ENCODE peak calls at places on chromosomes 5 and 9, in nine cellular contexts. One of them, this sample, is unnamed.

GRCh38 chr5:25618821-25619220 is 974.0 kb upstream of the CDH10 start:
- DNase-seq in astrocyte of the spinal cord: no peak
- DNase-seq in activated CD4-positive, CD25-positive, alpha-beta regulatory T cell: no peak
- DNase-seq in progenitor cell of endocrine pancreas: no peak
- DNase-seq in fibroblast of pulmonary artery: no peak
- DNase-seq in left ventricle myocardium inferior: no peak
- DNase-seq in kidney glomerular epithelial cell: no peak
- DNase-seq in OCI-LY7: no peak
- DNase-seq in cardiac septum: no peak
- DNase-seq in this sample: no peak

GRCh38 chr9:14466429-14466818 is 152.5 kb upstream of the NFIB start:
- DNase-seq in cardiac septum: no peak
- DNase-seq in OCI-LY7: no peak
- DNase-seq in kidney glomerular epithelial cell: no peak
- DNase-seq in left ventricle myocardium inferior: no peak
- DNase-seq in astrocyte of the spinal cord: no peak
- DNase-seq in fibroblast of pulmonary artery: no peak
- DNase-seq in progenitor cell of endocrine pancreas: no peak
- DNase-seq in activated CD4-positive, CD25-positive, alpha-beta regulatory T cell: no peak
- DNase-seq in this sample: no peak

GRCh38 chr5:169728-170094 is 21.6 kb upstream of the LRRC14B start:
- DNase-seq in activated CD4-positive, CD25-positive, alpha-beta regulatory T cell: no peak
- DNase-seq in OCI-LY7: no peak
- DNase-seq in left ventricle myocardium inferior: no peak
- DNase-seq in kidney glomerular epithelial cell: no peak
- DNase-seq in astrocyte of the spinal cord: no peak
- DNase-seq in fibroblast of pulmonary artery: no peak
- DNase-seq in cardiac septum: peak; percentile 61
- DNase-seq in progenitor cell of endocrine pancreas: no peak
- DNase-seq in this sample: no peak

GRCh38 chr9:19484699-19485098 is 75.9 kb downstream of the ACER2 start:
- DNase-seq in kidney glomerular epithelial cell: no peak
- DNase-seq in activated CD4-positive, CD25-positive, alpha-beta regulatory T cell: no peak
- DNase-seq in OCI-LY7: no peak
- DNase-seq in left ventricle myocardium inferior: no peak
- DNase-seq in progenitor cell of endocrine pancreas: no peak
- DNase-seq in fibroblast of pulmonary artery: no peak
- DNase-seq in astrocyte of the spinal cord: no peak
- DNase-seq in cardiac septum: no peak
- DNase-seq in this sample: no peak

GRCh38 chr9:71003346-71003745 is 118.1 kb downstream of the TRPM3 start:
- DNase-seq in kidney glomerular epithelial cell: no peak
- DNase-seq in activated CD4-positive, CD25-positive, alpha-beta regulatory T cell: no peak
- DNase-seq in left ventricle myocardium inferior: no peak
- DNase-seq in cardiac septum: no peak
- DNase-seq in fibroblast of pulmonary artery: no peak
- DNase-seq in progenitor cell of endocrine pancreas: no peak
- DNase-seq in OCI-LY7: no peak
- DNase-seq in astrocyte of the spinal cord: no peak
- DNase-seq in this sample: no peak

GRCh38 chr5:140547508-140548299 is at the start of gene EIF4EBP3:
- DNase-seq in left ventricle myocardium inferior: peak; percentile 98
- DNase-seq in fibroblast of pulmonary artery: peak; percentile 98
- DNase-seq in progenitor cell of endocrine pancreas: peak; percentile 88
- DNase-seq in kidney glomerular epithelial cell: peak; percentile 82
- DNase-seq in OCI-LY7: peak; percentile 55
- DNase-seq in cardiac septum: peak; percentile 99
- DNase-seq in activated CD4-positive, CD25-positive, alpha-beta regulatory T cell: peak; percentile 76
- DNase-seq in astrocyte of the spinal cord: peak; percentile 95
- DNase-seq in this sample: peak; percentile 93

GRCh38 chr5:168328804-168329203 is 37.4 kb downstream of the WWC1 start:
- DNase-seq in OCI-LY7: peak; percentile 54
- DNase-seq in cardiac septum: no peak
- DNase-seq in astrocyte of the spinal cord: peak; percentile 42
- DNase-seq in fibroblast of pulmonary artery: no peak
- DNase-seq in progenitor cell of endocrine pancreas: peak; percentile 41
- DNase-seq in left ventricle myocardium inferior: no peak
- DNase-seq in kidney glomerular epithelial cell: peak; percentile 70
- DNase-seq in activated CD4-positive, CD25-positive, alpha-beta regulatory T cell: no peak
- DNase-seq in this sample: peak; percentile 66

GRCh38 chr9:87973791-87974292 is 491 bp downstream of the CDK20 start:
- DNase-seq in kidney glomerular epithelial cell: no peak
- DNase-seq in astrocyte of the spinal cord: peak; percentile 3
- DNase-seq in activated CD4-positive, CD25-positive, alpha-beta regulatory T cell: no peak
- DNase-seq in fibroblast of pulmonary artery: no peak
- DNase-seq in left ventricle myocardium inferior: no peak
- DNase-seq in OCI-LY7: no peak
- DNase-seq in cardiac septum: no peak
- DNase-seq in progenitor cell of endocrine pancreas: no peak
- DNase-seq in this sample: no peak

GRCh38 chr9:132546148-132547051 is 36.0 kb upstream of the BARHL1 start:
- DNase-seq in astrocyte of the spinal cord: peak; percentile 9
- DNase-seq in cardiac septum: no peak
- DNase-seq in left ventricle myocardium inferior: peak; percentile 29
- DNase-seq in kidney glomerular epithelial cell: peak; percentile 10
- DNase-seq in fibroblast of pulmonary artery: peak; percentile 25
- DNase-seq in activated CD4-positive, CD25-positive, alpha-beta regulatory T cell: no peak
- DNase-seq in progenitor cell of endocrine pancreas: peak; percentile 45
- DNase-seq in OCI-LY7: peak; percentile 46
- DNase-seq in this sample: peak; percentile 5

GRCh38 chr5:122151640-122152039 is 22.3 kb downstream of the ZNF474 start:
- DNase-seq in astrocyte of the spinal cord: peak; percentile 91
- DNase-seq in progenitor cell of endocrine pancreas: no peak
- DNase-seq in fibroblast of pulmonary artery: peak; percentile 69
- DNase-seq in activated CD4-positive, CD25-positive, alpha-beta regulatory T cell: no peak
- DNase-seq in OCI-LY7: no peak
- DNase-seq in kidney glomerular epithelial cell: peak; percentile 66
- DNase-seq in cardiac septum: no peak
- DNase-seq in left ventricle myocardium inferior: no peak
- DNase-seq in this sample: peak; percentile 83

GRCh38 chr9:122033775-122034373 is 59.2 kb downstream of the TTLL11 start:
- DNase-seq in progenitor cell of endocrine pancreas: no peak
- DNase-seq in fibroblast of pulmonary artery: no peak
- DNase-seq in kidney glomerular epithelial cell: no peak
- DNase-seq in astrocyte of the spinal cord: no peak
- DNase-seq in OCI-LY7: no peak
- DNase-seq in left ventricle myocardium inferior: no peak
- DNase-seq in cardiac septum: no peak
- DNase-seq in activated CD4-positive, CD25-positive, alpha-beta regulatory T cell: no peak
- DNase-seq in this sample: no peak

GRCh38 chr5:57768771-57769170 is 286.2 kb upstream of the ACTBL2 start:
- DNase-seq in progenitor cell of endocrine pancreas: no peak
- DNase-seq in kidney glomerular epithelial cell: no peak
- DNase-seq in fibroblast of pulmonary artery: no peak
- DNase-seq in astrocyte of the spinal cord: no peak
- DNase-seq in activated CD4-positive, CD25-positive, alpha-beta regulatory T cell: no peak
- DNase-seq in left ventricle myocardium inferior: no peak
- DNase-seq in cardiac septum: no peak
- DNase-seq in OCI-LY7: no peak
- DNase-seq in this sample: no peak

GRCh38 chr9:128286435-128286834 is 10.4 kb downstream of the SWI5 start:
- DNase-seq in astrocyte of the spinal cord: peak; percentile 66
- DNase-seq in activated CD4-positive, CD25-positive, alpha-beta regulatory T cell: no peak
- DNase-seq in cardiac septum: peak; percentile 77
- DNase-seq in kidney glomerular epithelial cell: no peak
- DNase-seq in left ventricle myocardium inferior: peak; percentile 56
- DNase-seq in OCI-LY7: no peak
- DNase-seq in progenitor cell of endocrine pancreas: no peak
- DNase-seq in fibroblast of pulmonary artery: peak; percentile 64
- DNase-seq in this sample: no peak

GRCh38 chr5:143713331-143714032 is 98.5 kb upstream of the HMHB1 start:
- DNase-seq in left ventricle myocardium inferior: no peak
- DNase-seq in astrocyte of the spinal cord: no peak
- DNase-seq in activated CD4-positive, CD25-positive, alpha-beta regulatory T cell: no peak
- DNase-seq in kidney glomerular epithelial cell: no peak
- DNase-seq in progenitor cell of endocrine pancreas: no peak
- DNase-seq in cardiac septum: no peak
- DNase-seq in fibroblast of pulmonary artery: peak; percentile 80
- DNase-seq in OCI-LY7: no peak
- DNase-seq in this sample: no peak

GRCh38 chr9:110712955-110713354 is 44.4 kb downstream of the MUSK start:
- DNase-seq in cardiac septum: no peak
- DNase-seq in OCI-LY7: no peak
- DNase-seq in left ventricle myocardium inferior: no peak
- DNase-seq in progenitor cell of endocrine pancreas: no peak
- DNase-seq in activated CD4-positive, CD25-positive, alpha-beta regulatory T cell: no peak
- DNase-seq in fibroblast of pulmonary artery: no peak
- DNase-seq in astrocyte of the spinal cord: no peak
- DNase-seq in kidney glomerular epithelial cell: peak; percentile 2
- DNase-seq in this sample: no peak

GRCh38 chr5:111747336-111747735 is 9.7 kb downstream of the NREP start:
- DNase-seq in OCI-LY7: no peak
- DNase-seq in activated CD4-positive, CD25-positive, alpha-beta regulatory T cell: no peak
- DNase-seq in progenitor cell of endocrine pancreas: no peak
- DNase-seq in left ventricle myocardium inferior: no peak
- DNase-seq in cardiac septum: no peak
- DNase-seq in fibroblast of pulmonary artery: no peak
- DNase-seq in astrocyte of the spinal cord: peak; percentile 59
- DNase-seq in kidney glomerular epithelial cell: peak; percentile 79
- DNase-seq in this sample: peak; percentile 94

GRCh38 chr5:161105563-161105962 is 253.6 kb upstream of the ATP10B start:
- DNase-seq in left ventricle myocardium inferior: no peak
- DNase-seq in astrocyte of the spinal cord: peak; percentile 45
- DNase-seq in progenitor cell of endocrine pancreas: no peak
- DNase-seq in fibroblast of pulmonary artery: peak; percentile 5
- DNase-seq in cardiac septum: no peak
- DNase-seq in OCI-LY7: no peak
- DNase-seq in activated CD4-positive, CD25-positive, alpha-beta regulatory T cell: no peak
- DNase-seq in kidney glomerular epithelial cell: no peak
- DNase-seq in this sample: peak; percentile 14

This sample was measured in kidney tubule cell.